ENCODE peak calls at places on chromosomes 12 and 14, in four cellular contexts. R is neural progenitor cell, Z is kidney, B is adrenal gland. V is an unnamed sample.

GRCh38 chr14:104680056-104680805 is 9.2 kb upstream of the INF2 start:
- DNase-seq in R (no peak), Z (peak; percentile 82), B (peak; percentile 88), V (peak; percentile 55)

GRCh38 chr12:46982629-46983392 is 96.6 kb upstream of the PCED1B start:
- DNase-seq in R (no peak), Z (no peak), B (no peak), V (no peak)

GRCh38 chr12:5177731-5178130 is 134.1 kb downstream of the KCNA5 start:
- DNase-seq in R (no peak), Z (no peak), B (no peak), V (no peak)

GRCh38 chr12:59874781-59875180 is 279.0 kb downstream of the SLC16A7 start:
- DNase-seq in R (no peak), Z (no peak), B (no peak), V (no peak)

GRCh38 chr14:62614117-62614516 is 431.1 kb downstream of the KCNH5 start:
- DNase-seq in R (peak; percentile 60), Z (no peak), B (no peak), V (no peak)

GRCh38 chr14:69739486-69739885 is 27.5 kb upstream of the SRSF5 start:
- DNase-seq in R (no peak), Z (no peak), B (no peak), V (no peak)

GRCh38 chr14:103854822-103855733 is 7.7 kb upstream of the PPP1R13B start:
- DNase-seq in R (peak; percentile 52), Z (peak; percentile 92), B (no peak), V (peak; percentile 84)

GRCh38 chr12:121123488-121123887 is 9.2 kb upstream of the P2RX7 start:
- DNase-seq in R (no peak), Z (no peak), B (no peak), V (no peak)

GRCh38 chr14:22491683-22492483 is 97.1 kb downstream of the DAD1 start:
- DNase-seq in R (no peak), Z (no peak), B (no peak), V (no peak)

GRCh38 chr12:100435948-100436347 is 37.7 kb upstream of the NR1H4 start:
- DNase-seq in R (no peak), Z (no peak), B (no peak), V (no peak)

GRCh38 chr14:103139371-103140016 is 16.2 kb downstream of the TNFAIP2 start:
- DNase-seq in R (no peak), Z (no peak), B (no peak), V (no peak)

GRCh38 chr12:93793983-93794382 is 116.8 kb downstream of the CRADD start:
- DNase-seq in R (no peak), Z (no peak), B (peak; percentile 42), V (no peak)

GRCh38 chr12:84413656-84414055 is 498.9 kb downstream of the SLC6A15 start:
- DNase-seq in R (no peak), Z (no peak), B (no peak), V (no peak)

GRCh38 chr12:123436017-123436964 is at the start of gene RILPL2:
- DNase-seq in R (peak; percentile 76), Z (peak; percentile 96), B (peak; percentile 93), V (peak; percentile 83)

GRCh38 chr12:22518067-22518719 is 26.1 kb downstream of the C2CD5 start:
- DNase-seq in R (no peak), Z (no peak), B (peak; percentile 26), V (peak; percentile 8)

GRCh38 chr14:76245097-76245496 is 93.4 kb downstream of the GPATCH2L start:
- DNase-seq in R (no peak), Z (no peak), B (no peak), V (no peak)

GRCh38 chr12:72134934-72135333 is 137.2 kb upstream of the TRHDE start:
- DNase-seq in R (no peak), Z (no peak), B (no peak), V (no peak)

GRCh38 chr12:3342051-3342450 is 149.0 kb upstream of the PRMT8 start:
- DNase-seq in R (peak; percentile 88), Z (no peak), B (no peak), V (peak; percentile 57)

GRCh38 chr12:116910280-116910644 is 488 bp upstream of the FBXW8 start:
- DNase-seq in R (no peak), Z (no peak), B (no peak), V (no peak)

GRCh38 chr12:30985814-30986452 is 59.4 kb downstream of the TSPAN11 start:
- DNase-seq in R (peak; percentile 76), Z (no peak), B (peak; percentile 50), V (peak; percentile 71)

GRCh38 chr12:6254491-6254890 is 54.3 kb downstream of the CD9 start:
- DNase-seq in R (no peak), Z (peak; percentile 41), B (no peak), V (no peak)

GRCh38 chr12:95117178-95117599 is 43.8 kb upstream of the NR2C1 start:
- DNase-seq in R (peak; percentile 83), Z (no peak), B (peak; percentile 76), V (peak; percentile 72)

GRCh38 chr12:120368789-120369475 is at the start of gene MSI1:
- DNase-seq in R (peak; percentile 75), Z (no peak), B (no peak), V (no peak)

GRCh38 chr14:94850332-94851211 is 80.7 kb upstream of the GSC start:
- DNase-seq in R (no peak), Z (no peak), B (no peak), V (no peak)

GRCh38 chr14:79680087-79680486 is 531.2 kb downstream of the DIO2 start:
- DNase-seq in R (no peak), Z (no peak), B (no peak), V (no peak)

GRCh38 chr12:47636908-47637780 is 68.7 kb downstream of the RPAP3 start:
- DNase-seq in R (peak; percentile 33), Z (no peak), B (no peak), V (peak; percentile 71)

GRCh38 chr14:73916324-73916723 is 29.7 kb downstream of the ZNF410 start:
- DNase-seq in R (no peak), Z (no peak), B (no peak), V (no peak)
- H3K36me3 ChIP-seq in R (peaks cover 14% of the 10 kb centered on the region), Z (peaks cover 16% of the 10 kb centered on the region), B (no peaks in the 10 kb centered on the region), V (peaks cover 50% of the 10 kb centered on the region)

GRCh38 chr12:27012239-27012981 is 1.8 kb downstream of the TM7SF3 start:
- DNase-seq in R (no peak), Z (no peak), B (no peak), V (no peak)

GRCh38 chr12:27012982-27013255 is 1.3 kb downstream of the TM7SF3 start:
- DNase-seq in R (no peak), Z (no peak), B (no peak), V (no peak)

GRCh38 chr12:27008070-27008469 is 6.1 kb downstream of the TM7SF3 start:
- DNase-seq in R (no peak), Z (no peak), B (no peak), V (no peak)

GRCh38 chr12:27006797-27007467 is 7.3 kb downstream of the TM7SF3 start:
- DNase-seq in R (no peak), Z (no peak), B (no peak), V (no peak)

GRCh38 chr12:27009926-27010325 is 4.3 kb downstream of the TM7SF3 start:
- DNase-seq in R (no peak), Z (no peak), B (no peak), V (no peak)
- TF ChIP-seq CTCF in R (no peak), Z (peak; percentile 13), B (no peak), V (no peak)

DNA sequence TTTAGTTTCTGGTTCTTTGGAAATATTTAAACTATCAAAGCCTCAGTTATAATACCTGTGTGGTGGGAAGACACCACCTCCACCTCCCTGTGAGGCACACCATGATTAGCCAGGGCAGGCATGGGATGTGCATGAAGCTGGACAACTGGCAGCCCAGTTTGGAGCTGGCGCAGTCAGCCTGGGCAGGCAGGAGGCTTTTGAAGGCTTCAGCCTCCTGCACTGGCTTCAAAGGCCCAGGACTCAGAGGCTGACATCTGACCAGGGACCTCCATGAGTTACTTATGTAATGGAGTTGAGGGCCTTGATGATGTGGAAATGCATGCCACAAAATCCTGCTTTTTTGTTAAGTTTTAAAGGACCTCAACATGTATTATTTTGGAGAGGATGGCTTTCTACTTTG is 30.3 kb downstream of the C14orf132 start:
- DNase-seq in R (no peak), Z (no peak), B (no peak), V (no peak)
- H3K36me3 ChIP-seq in R (no peaks in the 10 kb centered on the region), Z (no peaks in the 10 kb centered on the region), B (no peaks in the 10 kb centered on the region), V (peaks cover 21% of the 10 kb centered on the region)

DNA sequence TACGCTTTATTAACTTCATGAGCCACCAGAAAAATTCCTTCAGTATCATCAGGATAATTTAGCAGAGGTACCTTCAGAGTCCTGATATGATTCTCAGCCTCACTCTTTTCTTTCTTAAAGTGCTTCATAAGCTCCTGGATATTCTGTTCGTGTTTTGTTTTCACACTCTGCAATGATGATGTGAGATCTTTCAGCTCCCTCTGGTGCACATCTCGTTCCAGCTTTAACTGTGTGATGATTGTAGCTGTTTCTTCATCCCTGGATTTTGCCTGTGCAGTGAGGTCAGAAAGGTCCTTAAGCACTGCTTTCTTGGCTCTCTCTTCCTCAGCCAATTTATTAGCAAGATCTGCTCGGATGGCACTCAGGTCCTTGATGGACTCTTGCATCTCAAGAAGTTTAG is 156.7 kb downstream of the CEP128 start:
- DNase-seq in R (no peak), Z (no peak), B (no peak), V (no peak)
- TF ChIP-seq CTCF in R (no peak), Z (no peak), B (no peak), V (no peak)

GRCh38 chr12:110135806-110136205 is 11.6 kb downstream of the IFT81 start:
- DNase-seq in R (no peak), Z (no peak), B (no peak), V (no peak)
- H3K36me3 ChIP-seq in R (peaks cover 20% of the 10 kb centered on the region), Z (peaks cover 19% of the 10 kb centered on the region), B (no peaks in the 10 kb centered on the region), V (peaks cover 30% of the 10 kb centered on the region)

DNA sequence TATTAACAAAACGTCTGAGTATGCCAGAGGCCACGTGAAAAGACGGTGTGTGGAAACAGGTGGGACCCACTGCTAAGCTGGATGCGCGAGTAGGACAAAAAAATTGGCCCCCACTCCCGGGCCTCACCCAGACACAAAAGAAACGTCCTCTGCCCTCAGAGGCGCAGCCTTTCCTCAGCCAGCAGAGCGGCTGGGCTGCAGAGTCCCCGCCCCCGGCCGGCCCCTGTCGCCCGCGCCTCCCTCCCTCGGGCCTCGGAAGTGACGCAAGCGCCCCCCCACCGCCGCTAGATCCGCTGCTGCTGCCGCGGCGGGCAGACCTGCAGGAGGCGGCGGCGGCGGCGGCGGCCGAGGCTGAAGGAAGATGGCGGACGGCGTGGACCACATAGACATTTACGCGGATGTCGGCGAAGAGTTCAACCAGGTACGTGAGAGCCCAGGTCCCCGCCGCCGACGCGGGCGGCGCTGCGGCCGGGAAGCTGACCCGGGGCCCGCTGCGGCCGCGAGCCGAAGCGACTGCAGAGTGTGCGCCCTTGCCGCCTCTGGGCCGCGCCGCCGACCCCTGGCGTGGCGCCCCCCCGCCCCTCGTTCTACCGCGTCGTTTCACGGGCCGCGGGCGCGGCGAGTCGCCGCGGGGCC is at the start of gene CPSF6:
- DNase-seq in R (peak; percentile 99), Z (peak; percentile 99), B (peak; percentile 98), V (peak; percentile 98)
- TF ChIP-seq CTCF in R (no peak), Z (no peak), B (no peak), V (no peak)

V was measured in BE2C.